ENCODE peak calls at places on chromosomes 12 and 14, in five cellular contexts. C, J, G, O and Y are unnamed samples.

GRCh38 chr14:74519316-74520074 is 25.9 kb downstream of the ISCA2 start:
- DNase-seq in C (no peak), J (no peak), G (no peak), O (no peak), Y (no peak)

GRCh38 chr12:28961948-28962384 is 187.1 kb upstream of the FAR2 start:
- DNase-seq in C (no peak), J (no peak), G (no peak), O (no peak), Y (peak)

GRCh38 chr12:64160021-64160717 is 61.9 kb downstream of the KICS2 start:
- DNase-seq in C (peak), J (no peak), G (no peak), O (no peak), Y (peak)

GRCh38 chr14:104084251-104085002 is 1.1 kb upstream of the ASPG start:
- DNase-seq in C (no peak), J (no peak), G (no peak), O (peak), Y (no peak)

GRCh38 chr12:56266634-56267442 is at the start of gene COQ10A:
- DNase-seq in C (peak), J (peak), G (peak), O (peak), Y (peak)

GRCh38 chr14:67733609-67734008 is 31.9 kb downstream of the RDH12 start:
- DNase-seq in C (no peak), J (no peak), G (no peak), O (no peak), Y (no peak)

GRCh38 chr14:105491366-105492006 is 440 bp downstream of the TEDC1 start:
- DNase-seq in C (no peak), J (peak), G (peak), O (peak), Y (peak)

GRCh38 chr14:31781578-31781977 is 220.4 kb downstream of the NUBPL start:
- DNase-seq in C (no peak), J (no peak), G (peak), O (no peak), Y (peak)

GRCh38 chr12:65895759-65896656 is 71.7 kb downstream of the HMGA2 start:
- DNase-seq in C (no peak), J (no peak), G (no peak), O (no peak), Y (peak)

GRCh38 chr14:68191567-68192321 is 372.2 kb downstream of the RAD51B start:
- DNase-seq in C (no peak), J (no peak), G (no peak), O (no peak), Y (peak)

GRCh38 chr12:102298022-102298421 is 100.4 kb upstream of the PMCH start:
- DNase-seq in C (peak), J (no peak), G (no peak), O (no peak), Y (peak)

GRCh38 chr14:68244272-68244975 is 424.8 kb downstream of the RAD51B start:
- DNase-seq in C (no peak), J (no peak), G (no peak), O (no peak), Y (peak)

GRCh38 chr12:18141583-18141982 is 51.6 kb upstream of the RERGL start:
- DNase-seq in C (peak), J (no peak), G (no peak), O (no peak), Y (peak)

GRCh38 chr14:102610968-102611811 is 18.7 kb downstream of the RCOR1 start:
- DNase-seq in C (no peak), J (no peak), G (peak), O (no peak), Y (peak)
- H3K4me3 ChIP-seq in C (no peak), J (no peak), G (no peak), O (no peak), Y (no peak)

DNA sequence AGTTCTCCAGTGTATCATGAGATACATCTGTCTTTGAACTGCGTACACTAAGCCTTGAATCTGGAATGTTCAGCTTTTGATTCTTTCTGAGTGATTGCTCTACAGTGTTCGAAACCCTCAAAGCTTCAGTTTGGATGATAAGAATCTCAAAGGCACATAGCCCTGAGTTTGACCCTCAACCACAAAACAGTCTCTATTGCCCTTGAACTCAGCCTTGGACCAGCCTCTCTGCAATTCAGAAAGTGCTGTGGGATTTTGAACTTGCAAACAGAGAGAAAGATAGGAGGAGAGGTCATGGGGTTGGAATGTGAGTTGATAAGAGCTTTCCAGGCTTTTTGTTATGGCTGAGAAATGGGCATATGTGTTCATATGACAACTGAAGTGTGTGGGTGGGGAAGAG is 100.3 kb downstream of the MYRFL start:
- DNase-seq in C (no peak), J (no peak), G (no peak), O (no peak), Y (no peak)
- TF ChIP-seq CTCF in C (no peak), J (no peak), G (no peak), O (no peak), Y (no peak)

GRCh38 chr12:116672842-116673516 is 64.9 kb downstream of the SPRING1 start:
- DNase-seq in C (no peak), J (no peak), G (peak), O (no peak), Y (no peak)
- H3K4me3 ChIP-seq in C (no peak), J (no peak), G (peak), O (no peak), Y (no peak)

GRCh38 chr12:52566847-52567291 is 6.8 kb downstream of the KRT74 start:
- DNase-seq in C (no peak), J (no peak), G (no peak), O (no peak), Y (no peak)
- TF ChIP-seq CTCF in C (no peak), J (no peak), G (no peak), O (no peak), Y (no peak)

DNA sequence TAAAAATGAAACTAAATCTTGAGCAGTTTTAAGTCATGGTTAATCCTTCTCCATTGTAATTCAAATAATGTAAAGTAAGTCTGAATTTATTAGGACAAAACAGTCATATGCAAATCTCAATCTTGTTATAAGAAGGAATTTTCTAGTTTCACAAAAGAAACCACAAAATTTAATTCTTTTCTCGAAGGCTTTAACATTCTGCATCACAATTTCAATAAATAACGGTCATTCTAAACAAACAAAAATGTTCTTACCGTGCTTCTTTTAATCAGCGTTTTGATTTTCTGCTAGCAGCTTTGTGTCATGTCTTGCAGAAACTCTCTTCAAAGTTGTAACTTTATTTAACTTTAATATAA is 225 bp downstream of the CLEC2B start:
- DNase-seq in C (no peak), J (no peak), G (no peak), O (no peak), Y (no peak)
- H3K4me3 ChIP-seq in C (peak), J (no peak), G (peak), O (peak), Y (peak)